ENCODE peak calls at places on chromosomes 16 and 17, in nine cellular contexts. One of them, this sample, is unnamed.

GRCh38 chr16:30418350-30419181 is 11.2 kb downstream of the ZNF771 start:
- DNase-seq in upper lobe of right lung: no peak
- DNase-seq in thoracic aorta: no peak
- DNase-seq in AG10803: no peak
- DNase-seq in mucosa of descending colon: no peak
- DNase-seq in neural progenitor cell: no peak
- DNase-seq in cardiac muscle cell: no peak
- DNase-seq in DND-41: no peak
- DNase-seq in PC-3: peak
- DNase-seq in this sample: no peak

GRCh38 chr16:1920727-1921155 is 2.5 kb upstream of the HS3ST6 start:
- DNase-seq in upper lobe of right lung: peak
- DNase-seq in thoracic aorta: no peak
- DNase-seq in AG10803: no peak
- DNase-seq in mucosa of descending colon: no peak
- DNase-seq in neural progenitor cell: peak
- DNase-seq in cardiac muscle cell: peak
- DNase-seq in DND-41: no peak
- DNase-seq in PC-3: peak
- DNase-seq in this sample: no peak

GRCh38 chr17:49952912-49953497 is 16.0 kb upstream of the DLX4 start:
- DNase-seq in upper lobe of right lung: no peak
- DNase-seq in thoracic aorta: no peak
- DNase-seq in AG10803: no peak
- DNase-seq in mucosa of descending colon: no peak
- DNase-seq in neural progenitor cell: no peak
- DNase-seq in cardiac muscle cell: no peak
- DNase-seq in DND-41: peak
- DNase-seq in PC-3: peak
- DNase-seq in this sample: peak

GRCh38 chr17:73532441-73532901 is 111.8 kb downstream of the SDK2 start:
- DNase-seq in upper lobe of right lung: no peak
- DNase-seq in thoracic aorta: no peak
- DNase-seq in AG10803: no peak
- DNase-seq in mucosa of descending colon: no peak
- DNase-seq in neural progenitor cell: no peak
- DNase-seq in cardiac muscle cell: peak
- DNase-seq in DND-41: peak
- DNase-seq in PC-3: no peak
- DNase-seq in this sample: no peak

GRCh38 chr17:17679243-17679642 is 2.0 kb upstream of the RAI1 start:
- DNase-seq in upper lobe of right lung: no peak
- DNase-seq in thoracic aorta: no peak
- DNase-seq in AG10803: no peak
- DNase-seq in mucosa of descending colon: no peak
- DNase-seq in neural progenitor cell: no peak
- DNase-seq in cardiac muscle cell: no peak
- DNase-seq in DND-41: no peak
- DNase-seq in PC-3: no peak
- DNase-seq in this sample: no peak

GRCh38 chr17:48588519-48588918 is 1.5 kb downstream of the HOXB3 start:
- DNase-seq in upper lobe of right lung: no peak
- DNase-seq in thoracic aorta: no peak
- DNase-seq in AG10803: no peak
- DNase-seq in mucosa of descending colon: no peak
- DNase-seq in neural progenitor cell: no peak
- DNase-seq in cardiac muscle cell: no peak
- DNase-seq in DND-41: no peak
- DNase-seq in PC-3: no peak
- DNase-seq in this sample: no peak

GRCh38 chr16:68992521-68992920 is 112.9 kb upstream of the HAS3 start:
- DNase-seq in upper lobe of right lung: no peak
- DNase-seq in thoracic aorta: no peak
- DNase-seq in AG10803: peak
- DNase-seq in mucosa of descending colon: no peak
- DNase-seq in neural progenitor cell: no peak
- DNase-seq in cardiac muscle cell: no peak
- DNase-seq in DND-41: no peak
- DNase-seq in PC-3: peak
- DNase-seq in this sample: peak

GRCh38 chr16:17303101-17303500 is 167.7 kb downstream of the XYLT1 start:
- DNase-seq in upper lobe of right lung: no peak
- DNase-seq in thoracic aorta: no peak
- DNase-seq in AG10803: no peak
- DNase-seq in mucosa of descending colon: peak
- DNase-seq in neural progenitor cell: no peak
- DNase-seq in cardiac muscle cell: no peak
- DNase-seq in DND-41: no peak
- DNase-seq in PC-3: no peak
- DNase-seq in this sample: peak

GRCh38 chr17:72710834-72711233 is 381.7 kb downstream of the SLC39A11 start:
- DNase-seq in upper lobe of right lung: no peak
- DNase-seq in thoracic aorta: no peak
- DNase-seq in AG10803: peak
- DNase-seq in mucosa of descending colon: no peak
- DNase-seq in neural progenitor cell: no peak
- DNase-seq in cardiac muscle cell: no peak
- DNase-seq in DND-41: no peak
- DNase-seq in PC-3: peak
- DNase-seq in this sample: peak

GRCh38 chr16:72371307-72372081 is 199.5 kb upstream of the PMFBP1 start:
- DNase-seq in upper lobe of right lung: no peak
- DNase-seq in thoracic aorta: no peak
- DNase-seq in AG10803: peak
- DNase-seq in mucosa of descending colon: no peak
- DNase-seq in neural progenitor cell: peak
- DNase-seq in cardiac muscle cell: peak
- DNase-seq in DND-41: no peak
- DNase-seq in PC-3: no peak
- DNase-seq in this sample: peak

GRCh38 chr16:53614346-53614745 is 89.3 kb downstream of the RPGRIP1L start:
- DNase-seq in upper lobe of right lung: no peak
- DNase-seq in thoracic aorta: no peak
- DNase-seq in AG10803: peak
- DNase-seq in mucosa of descending colon: no peak
- DNase-seq in neural progenitor cell: no peak
- DNase-seq in cardiac muscle cell: no peak
- DNase-seq in DND-41: no peak
- DNase-seq in PC-3: no peak
- DNase-seq in this sample: no peak

GRCh38 chr17:17080781-17081180 is 38.5 kb downstream of the MPRIP start:
- DNase-seq in upper lobe of right lung: peak
- DNase-seq in thoracic aorta: no peak
- DNase-seq in AG10803: no peak
- DNase-seq in mucosa of descending colon: peak
- DNase-seq in neural progenitor cell: no peak
- DNase-seq in cardiac muscle cell: no peak
- DNase-seq in DND-41: no peak
- DNase-seq in PC-3: no peak
- DNase-seq in this sample: no peak

GRCh38 chr16:57926041-57926440 is 44.9 kb downstream of the CNGB1 start:
- DNase-seq in upper lobe of right lung: no peak
- DNase-seq in thoracic aorta: no peak
- DNase-seq in AG10803: no peak
- DNase-seq in mucosa of descending colon: no peak
- DNase-seq in neural progenitor cell: no peak
- DNase-seq in cardiac muscle cell: no peak
- DNase-seq in DND-41: no peak
- DNase-seq in PC-3: no peak
- DNase-seq in this sample: no peak

GRCh38 chr17:62581769-62582168 is 45.7 kb upstream of the MRC2 start:
- DNase-seq in upper lobe of right lung: no peak
- DNase-seq in thoracic aorta: no peak
- DNase-seq in AG10803: peak
- DNase-seq in mucosa of descending colon: no peak
- DNase-seq in neural progenitor cell: no peak
- DNase-seq in cardiac muscle cell: no peak
- DNase-seq in DND-41: no peak
- DNase-seq in PC-3: no peak
- DNase-seq in this sample: no peak

GRCh38 chr17:45394001-45394912 is 38.4 kb downstream of the ARHGAP27 start:
- DNase-seq in upper lobe of right lung: no peak
- DNase-seq in thoracic aorta: no peak
- DNase-seq in AG10803: no peak
- DNase-seq in mucosa of descending colon: no peak
- DNase-seq in neural progenitor cell: no peak
- DNase-seq in cardiac muscle cell: no peak
- DNase-seq in DND-41: no peak
- DNase-seq in PC-3: no peak
- DNase-seq in this sample: no peak

GRCh38 chr16:25996052-25996451 is 304.3 kb downstream of the HS3ST4 start:
- DNase-seq in upper lobe of right lung: no peak
- DNase-seq in thoracic aorta: no peak
- DNase-seq in AG10803: no peak
- DNase-seq in mucosa of descending colon: no peak
- DNase-seq in neural progenitor cell: no peak
- DNase-seq in cardiac muscle cell: no peak
- DNase-seq in DND-41: no peak
- DNase-seq in PC-3: no peak
- DNase-seq in this sample: no peak

GRCh38 chr17:31598921-31599571 is 207.6 kb downstream of the RAB11FIP4 start:
- DNase-seq in upper lobe of right lung: no peak
- DNase-seq in thoracic aorta: no peak
- DNase-seq in AG10803: no peak
- DNase-seq in mucosa of descending colon: no peak
- DNase-seq in neural progenitor cell: no peak
- DNase-seq in cardiac muscle cell: no peak
- DNase-seq in DND-41: no peak
- DNase-seq in PC-3: peak
- DNase-seq in this sample: no peak

GRCh38 chr17:2904135-2904534 is 107.9 kb downstream of the RAP1GAP2 start:
- DNase-seq in upper lobe of right lung: no peak
- DNase-seq in thoracic aorta: no peak
- DNase-seq in AG10803: peak
- DNase-seq in mucosa of descending colon: no peak
- DNase-seq in neural progenitor cell: peak
- DNase-seq in cardiac muscle cell: no peak
- DNase-seq in DND-41: no peak
- DNase-seq in PC-3: no peak
- DNase-seq in this sample: no peak

GRCh38 chr17:37092701-37093100 is 143.9 kb downstream of the AATF start:
- DNase-seq in upper lobe of right lung: no peak
- DNase-seq in thoracic aorta: no peak
- DNase-seq in AG10803: no peak
- DNase-seq in mucosa of descending colon: no peak
- DNase-seq in neural progenitor cell: no peak
- DNase-seq in cardiac muscle cell: no peak
- DNase-seq in DND-41: no peak
- DNase-seq in PC-3: no peak
- DNase-seq in this sample: no peak

GRCh38 chr17:38746893-38747384 is 1.2 kb downstream of the PCGF2 start:
- DNase-seq in upper lobe of right lung: no peak
- DNase-seq in thoracic aorta: no peak
- DNase-seq in AG10803: no peak
- DNase-seq in mucosa of descending colon: no peak
- DNase-seq in neural progenitor cell: no peak
- DNase-seq in cardiac muscle cell: no peak
- DNase-seq in DND-41: no peak
- DNase-seq in PC-3: no peak
- DNase-seq in this sample: no peak
- H3K4me3 ChIP-seq in upper lobe of right lung: peak
- H3K4me3 ChIP-seq in thoracic aorta: peak
- H3K4me3 ChIP-seq in AG10803: peak
- H3K4me3 ChIP-seq in mucosa of descending colon: peak
- H3K4me3 ChIP-seq in neural progenitor cell: peak
- H3K4me3 ChIP-seq in cardiac muscle cell: peak
- H3K4me3 ChIP-seq in DND-41: peak
- H3K4me3 ChIP-seq in PC-3: peak
- H3K4me3 ChIP-seq in this sample: peak

DNA sequence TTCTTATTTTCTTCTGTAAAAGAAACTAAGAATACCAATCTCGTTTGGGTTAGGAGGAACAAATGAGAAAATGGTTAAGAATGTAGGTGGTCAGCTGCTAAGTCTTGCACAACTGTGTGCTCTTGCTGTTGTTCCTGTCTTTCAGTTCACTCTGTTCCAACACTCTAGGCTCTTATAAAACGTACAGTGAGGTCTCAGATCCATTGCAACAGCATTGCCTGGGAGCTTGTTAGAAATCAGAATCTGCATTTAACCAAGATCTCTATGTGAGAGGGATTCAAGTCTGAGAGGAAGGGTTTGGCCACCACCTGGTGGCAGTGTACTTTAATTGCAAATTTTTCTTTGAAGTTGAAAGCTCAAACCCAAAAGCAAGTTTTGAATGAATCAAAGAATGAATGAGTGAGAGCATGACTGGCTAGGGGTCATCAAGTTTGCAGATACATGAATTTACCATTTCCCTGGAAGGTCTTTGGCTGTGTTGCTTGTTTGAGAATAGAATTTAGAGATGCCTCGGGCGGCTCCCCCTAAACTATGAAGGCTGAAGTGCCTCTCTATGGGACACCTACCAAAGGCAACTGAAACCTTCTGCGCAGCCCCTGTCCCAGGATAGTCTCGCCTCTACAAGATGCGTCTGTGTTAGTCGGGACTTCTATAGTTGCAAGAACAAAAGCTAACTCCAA is 2.5 kb downstream of the ALOX15B start:
- DNase-seq in upper lobe of right lung: no peak
- DNase-seq in thoracic aorta: no peak
- DNase-seq in AG10803: peak
- DNase-seq in mucosa of descending colon: no peak
- DNase-seq in neural progenitor cell: peak
- DNase-seq in cardiac muscle cell: peak
- DNase-seq in DND-41: peak
- DNase-seq in PC-3: peak
- DNase-seq in this sample: peak
- TF ChIP-seq CTCF in upper lobe of right lung: peak
- TF ChIP-seq CTCF in thoracic aorta: no peak
- TF ChIP-seq CTCF in AG10803: peak
- TF ChIP-seq CTCF in mucosa of descending colon: no peak
- TF ChIP-seq CTCF in neural progenitor cell: peak
- TF ChIP-seq CTCF in cardiac muscle cell: peak
- TF ChIP-seq CTCF in DND-41: peak
- TF ChIP-seq CTCF in PC-3: peak
- TF ChIP-seq CTCF in this sample: peak

GRCh38 chr16:85235988-85236831 is 123.9 kb upstream of the CIBAR2 start:
- DNase-seq in upper lobe of right lung: no peak
- DNase-seq in thoracic aorta: no peak
- DNase-seq in AG10803: no peak
- DNase-seq in mucosa of descending colon: peak
- DNase-seq in neural progenitor cell: no peak
- DNase-seq in cardiac muscle cell: no peak
- DNase-seq in DND-41: no peak
- DNase-seq in PC-3: no peak
- DNase-seq in this sample: peak
- H3K4me3 ChIP-seq in upper lobe of right lung: peak
- H3K4me3 ChIP-seq in thoracic aorta: peak
- H3K4me3 ChIP-seq in AG10803: peak
- H3K4me3 ChIP-seq in mucosa of descending colon: no peak
- H3K4me3 ChIP-seq in neural progenitor cell: peak
- H3K4me3 ChIP-seq in cardiac muscle cell: peak
- H3K4me3 ChIP-seq in DND-41: no peak
- H3K4me3 ChIP-seq in PC-3: peak
- H3K4me3 ChIP-seq in this sample: no peak

DNA sequence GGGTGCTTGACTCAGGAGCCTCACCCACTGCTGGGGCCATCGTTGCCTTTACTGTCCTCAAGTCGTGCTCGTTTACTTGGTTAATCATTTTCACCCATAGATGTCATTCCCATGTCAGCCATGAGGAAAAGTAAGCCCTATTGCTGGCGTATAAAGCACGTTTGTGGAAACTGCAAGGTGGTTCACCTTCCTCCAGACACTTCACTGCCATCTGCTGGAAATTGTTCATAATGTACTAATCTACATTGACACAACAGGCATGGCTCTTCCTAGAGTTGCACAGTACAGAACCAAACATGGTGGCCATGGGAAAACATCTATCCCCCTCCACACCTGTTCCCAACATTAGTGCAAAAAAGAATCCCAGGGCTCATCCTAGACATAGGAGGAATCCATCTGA is 116.6 kb downstream of the ZNF18 start:
- DNase-seq in upper lobe of right lung: no peak
- DNase-seq in thoracic aorta: no peak
- DNase-seq in AG10803: no peak
- DNase-seq in mucosa of descending colon: peak
- DNase-seq in neural progenitor cell: peak
- DNase-seq in cardiac muscle cell: peak
- DNase-seq in DND-41: no peak
- DNase-seq in PC-3: peak
- DNase-seq in this sample: no peak
- TF ChIP-seq CTCF in upper lobe of right lung: peak
- TF ChIP-seq CTCF in thoracic aorta: no peak
- TF ChIP-seq CTCF in AG10803: no peak
- TF ChIP-seq CTCF in mucosa of descending colon: peak
- TF ChIP-seq CTCF in neural progenitor cell: peak
- TF ChIP-seq CTCF in cardiac muscle cell: no peak
- TF ChIP-seq CTCF in DND-41: peak
- TF ChIP-seq CTCF in PC-3: peak
- TF ChIP-seq CTCF in this sample: no peak

This sample was measured in fibroblast of villous mesenchyme.